ENCODE peak calls at places on chromosomes 13 and 19, in nine cellular contexts. One of them, this sample, is unnamed.
A peak's percentile ranks its signal among the peaks of the same experiment; 100 is the strongest.

GRCh38 chr13:36059366-36059765 is 71.8 kb downstream of the DCLK1 start:
- DNase-seq in IMR-90: no peak
- DNase-seq in Peyer's patch: no peak
- DNase-seq in uterus: no peak
- DNase-seq in body of pancreas: no peak
- DNase-seq in A549: no peak
- DNase-seq in prostate gland: no peak
- DNase-seq in breast epithelium: no peak
- DNase-seq in sigmoid colon: peak; percentile 68
- DNase-seq in this sample: no peak

GRCh38 chr13:30906411-30906990 is 430 bp downstream of the MEDAG start:
- DNase-seq in Peyer's patch: no peak
- DNase-seq in sigmoid colon: no peak
- DNase-seq in IMR-90: no peak
- DNase-seq in prostate gland: no peak
- DNase-seq in A549: no peak
- DNase-seq in breast epithelium: no peak
- DNase-seq in body of pancreas: no peak
- DNase-seq in uterus: peak; percentile 33
- DNase-seq in this sample: no peak

GRCh38 chr13:26991508-26992181 is 180.0 kb downstream of the USP12 start:
- DNase-seq in IMR-90: peak; percentile 27
- DNase-seq in sigmoid colon: peak; percentile 72
- DNase-seq in breast epithelium: no peak
- DNase-seq in body of pancreas: peak; percentile 63
- DNase-seq in uterus: no peak
- DNase-seq in A549: no peak
- DNase-seq in Peyer's patch: no peak
- DNase-seq in prostate gland: no peak
- DNase-seq in this sample: no peak

GRCh38 chr19:43643326-43643725 is 3.7 kb upstream of the CADM4 start:
- DNase-seq in prostate gland: no peak
- DNase-seq in A549: no peak
- DNase-seq in body of pancreas: no peak
- DNase-seq in IMR-90: no peak
- DNase-seq in uterus: no peak
- DNase-seq in sigmoid colon: no peak
- DNase-seq in breast epithelium: no peak
- DNase-seq in Peyer's patch: no peak
- DNase-seq in this sample: no peak

GRCh38 chr19:6952956-6953355 is 65.6 kb downstream of the ADGRE1 start:
- DNase-seq in prostate gland: no peak
- DNase-seq in sigmoid colon: no peak
- DNase-seq in uterus: no peak
- DNase-seq in IMR-90: no peak
- DNase-seq in A549: no peak
- DNase-seq in Peyer's patch: no peak
- DNase-seq in breast epithelium: no peak
- DNase-seq in body of pancreas: no peak
- DNase-seq in this sample: no peak

GRCh38 chr13:40096357-40096911 is 441.0 kb downstream of the COG6 start:
- DNase-seq in breast epithelium: no peak
- DNase-seq in IMR-90: no peak
- DNase-seq in A549: no peak
- DNase-seq in Peyer's patch: peak; percentile 61
- DNase-seq in sigmoid colon: no peak
- DNase-seq in prostate gland: no peak
- DNase-seq in uterus: no peak
- DNase-seq in body of pancreas: no peak
- DNase-seq in this sample: no peak

GRCh38 chr19:30085394-30085793 is 143.4 kb downstream of the URI1 start:
- DNase-seq in A549: no peak
- DNase-seq in IMR-90: no peak
- DNase-seq in prostate gland: no peak
- DNase-seq in uterus: no peak
- DNase-seq in sigmoid colon: no peak
- DNase-seq in breast epithelium: no peak
- DNase-seq in body of pancreas: peak; percentile 33
- DNase-seq in Peyer's patch: no peak
- DNase-seq in this sample: no peak

GRCh38 chr13:74056829-74057564 is 77.2 kb downstream of the KLF12 start:
- DNase-seq in A549: no peak
- DNase-seq in prostate gland: no peak
- DNase-seq in IMR-90: no peak
- DNase-seq in body of pancreas: no peak
- DNase-seq in uterus: peak; percentile 20
- DNase-seq in sigmoid colon: no peak
- DNase-seq in breast epithelium: no peak
- DNase-seq in Peyer's patch: no peak
- DNase-seq in this sample: no peak

GRCh38 chr19:13117772-13118423 is at the start of gene NACC1:
- DNase-seq in prostate gland: peak; percentile 85
- DNase-seq in IMR-90: peak; percentile 82
- DNase-seq in uterus: peak; percentile 91
- DNase-seq in body of pancreas: peak; percentile 89
- DNase-seq in sigmoid colon: peak; percentile 93
- DNase-seq in breast epithelium: peak; percentile 84
- DNase-seq in A549: peak; percentile 86
- DNase-seq in Peyer's patch: peak; percentile 94
- DNase-seq in this sample: peak; percentile 91

GRCh38 chr13:48816696-48817095 is 159.0 kb upstream of the FNDC3A start:
- DNase-seq in sigmoid colon: no peak
- DNase-seq in A549: no peak
- DNase-seq in body of pancreas: no peak
- DNase-seq in prostate gland: no peak
- DNase-seq in uterus: no peak
- DNase-seq in Peyer's patch: no peak
- DNase-seq in breast epithelium: no peak
- DNase-seq in IMR-90: peak; percentile 31
- DNase-seq in this sample: no peak

GRCh38 chr19:13043285-13043684 is 48.0 kb downstream of the NFIX start:
- DNase-seq in uterus: no peak
- DNase-seq in sigmoid colon: no peak
- DNase-seq in prostate gland: no peak
- DNase-seq in breast epithelium: no peak
- DNase-seq in body of pancreas: no peak
- DNase-seq in IMR-90: no peak
- DNase-seq in A549: no peak
- DNase-seq in Peyer's patch: no peak
- DNase-seq in this sample: no peak

GRCh38 chr19:44607049-44607448 is 6.3 kb upstream of the IGSF23 start:
- DNase-seq in uterus: no peak
- DNase-seq in A549: no peak
- DNase-seq in sigmoid colon: no peak
- DNase-seq in prostate gland: no peak
- DNase-seq in breast epithelium: no peak
- DNase-seq in IMR-90: peak; percentile 62
- DNase-seq in Peyer's patch: no peak
- DNase-seq in body of pancreas: no peak
- DNase-seq in this sample: no peak

GRCh38 chr19:8457209-8457608 is 12.4 kb downstream of the HNRNPM start:
- DNase-seq in body of pancreas: no peak
- DNase-seq in uterus: no peak
- DNase-seq in IMR-90: no peak
- DNase-seq in sigmoid colon: peak; percentile 6
- DNase-seq in prostate gland: no peak
- DNase-seq in A549: no peak
- DNase-seq in Peyer's patch: no peak
- DNase-seq in breast epithelium: no peak
- DNase-seq in this sample: no peak

GRCh38 chr19:8457802-8458201 is 13.0 kb downstream of the HNRNPM start:
- DNase-seq in breast epithelium: no peak
- DNase-seq in uterus: no peak
- DNase-seq in body of pancreas: no peak
- DNase-seq in A549: no peak
- DNase-seq in IMR-90: no peak
- DNase-seq in sigmoid colon: no peak
- DNase-seq in prostate gland: no peak
- DNase-seq in Peyer's patch: no peak
- DNase-seq in this sample: no peak

GRCh38 chr19:8454218-8454617 is 9.4 kb downstream of the HNRNPM start:
- DNase-seq in IMR-90: no peak
- DNase-seq in uterus: no peak
- DNase-seq in Peyer's patch: no peak
- DNase-seq in sigmoid colon: no peak
- DNase-seq in body of pancreas: no peak
- DNase-seq in prostate gland: no peak
- DNase-seq in breast epithelium: no peak
- DNase-seq in A549: no peak
- DNase-seq in this sample: no peak

GRCh38 chr19:8455018-8455417 is 10.2 kb downstream of the HNRNPM start:
- DNase-seq in breast epithelium: no peak
- DNase-seq in A549: no peak
- DNase-seq in prostate gland: no peak
- DNase-seq in body of pancreas: no peak
- DNase-seq in IMR-90: no peak
- DNase-seq in Peyer's patch: no peak
- DNase-seq in sigmoid colon: peak; percentile 0
- DNase-seq in uterus: no peak
- DNase-seq in this sample: no peak

DNA sequence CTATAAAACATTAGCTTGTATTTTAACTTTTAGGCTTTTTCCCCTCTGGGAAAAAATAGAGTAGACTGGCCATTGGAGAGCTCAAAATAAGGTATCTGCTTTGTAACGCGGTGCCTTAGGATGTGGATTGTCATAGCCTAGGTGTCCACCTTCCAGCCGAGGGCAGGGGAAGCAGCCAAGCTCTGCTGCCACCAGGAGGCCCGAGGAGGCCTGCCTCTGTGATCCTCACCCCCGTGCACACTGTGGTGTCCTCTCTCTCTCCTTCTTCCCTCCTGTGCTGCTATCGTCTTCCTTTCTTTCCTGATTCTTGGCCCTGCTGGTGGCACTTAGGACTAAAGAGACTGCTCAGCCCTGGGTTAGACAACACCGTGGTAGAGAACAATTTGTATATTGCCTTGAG is 11.3 kb downstream of the HNRNPM start:
- DNase-seq in IMR-90: no peak
- DNase-seq in A549: peak; percentile 22
- DNase-seq in uterus: no peak
- DNase-seq in Peyer's patch: no peak
- DNase-seq in prostate gland: no peak
- DNase-seq in sigmoid colon: peak; percentile 59
- DNase-seq in body of pancreas: no peak
- DNase-seq in breast epithelium: no peak
- DNase-seq in this sample: no peak
- TF ChIP-seq CTCF in IMR-90: no peak
- TF ChIP-seq CTCF in A549: no peak
- TF ChIP-seq CTCF in uterus: no peak
- TF ChIP-seq CTCF in Peyer's patch: no peak
- TF ChIP-seq CTCF in prostate gland: no peak
- TF ChIP-seq CTCF in sigmoid colon: no peak
- TF ChIP-seq CTCF in body of pancreas: no peak
- TF ChIP-seq CTCF in breast epithelium: no peak
- TF ChIP-seq CTCF in this sample: no peak

GRCh38 chr19:11887247-11887617 is 350 bp upstream of the ZNF69 start:
- DNase-seq in prostate gland: no peak
- DNase-seq in breast epithelium: no peak
- DNase-seq in sigmoid colon: no peak
- DNase-seq in body of pancreas: no peak
- DNase-seq in A549: no peak
- DNase-seq in uterus: no peak
- DNase-seq in IMR-90: no peak
- DNase-seq in Peyer's patch: no peak
- DNase-seq in this sample: no peak
- H3K4me3 ChIP-seq in prostate gland: peak overlapping the region; percentile 57
- H3K4me3 ChIP-seq in breast epithelium: peak overlapping the region; percentile 81
- H3K4me3 ChIP-seq in sigmoid colon: peak overlapping the region; percentile 70
- H3K4me3 ChIP-seq in body of pancreas: no peak overlapping the region
- H3K4me3 ChIP-seq in A549: no peak overlapping the region
- H3K4me3 ChIP-seq in uterus: peak overlapping the region; percentile 62
- H3K4me3 ChIP-seq in IMR-90: peak overlapping the region; percentile 90
- H3K4me3 ChIP-seq in Peyer's patch: peak overlapping the region; percentile 59
- H3K4me3 ChIP-seq in this sample: peak overlapping the region; percentile 55

GRCh38 chr19:3573858-3574637 is 1.3 kb downstream of the HMG20B start:
- DNase-seq in uterus: peak; percentile 71
- DNase-seq in body of pancreas: peak; percentile 81
- DNase-seq in breast epithelium: peak; percentile 81
- DNase-seq in IMR-90: peak; percentile 93
- DNase-seq in Peyer's patch: peak; percentile 95
- DNase-seq in prostate gland: peak; percentile 94
- DNase-seq in A549: peak; percentile 45
- DNase-seq in sigmoid colon: peak; percentile 89
- DNase-seq in this sample: peak; percentile 96

GRCh38 chr19:3575260-3575741 is 2.6 kb downstream of the HMG20B start:
- DNase-seq in uterus: no peak
- DNase-seq in A549: no peak
- DNase-seq in body of pancreas: no peak
- DNase-seq in prostate gland: no peak
- DNase-seq in Peyer's patch: no peak
- DNase-seq in sigmoid colon: no peak
- DNase-seq in IMR-90: peak; percentile 16
- DNase-seq in breast epithelium: no peak
- DNase-seq in this sample: no peak

GRCh38 chr19:3572855-3573161 is at the start of gene HMG20B:
- DNase-seq in A549: no peak
- DNase-seq in prostate gland: no peak
- DNase-seq in breast epithelium: no peak
- DNase-seq in Peyer's patch: no peak
- DNase-seq in IMR-90: no peak
- DNase-seq in body of pancreas: no peak
- DNase-seq in sigmoid colon: no peak
- DNase-seq in uterus: no peak
- DNase-seq in this sample: no peak

GRCh38 chr19:3572132-3572854 is 451 bp upstream of the HMG20B start:
- DNase-seq in body of pancreas: peak; percentile 99
- DNase-seq in Peyer's patch: peak; percentile 100
- DNase-seq in sigmoid colon: peak; percentile 100
- DNase-seq in IMR-90: peak; percentile 99
- DNase-seq in A549: peak; percentile 81
- DNase-seq in prostate gland: peak; percentile 100
- DNase-seq in uterus: peak; percentile 100
- DNase-seq in breast epithelium: peak; percentile 100
- DNase-seq in this sample: peak; percentile 100

GRCh38 chr19:3573162-3573857 is 566 bp downstream of the HMG20B start:
- DNase-seq in sigmoid colon: peak; percentile 74
- DNase-seq in A549: no peak
- DNase-seq in prostate gland: no peak
- DNase-seq in Peyer's patch: no peak
- DNase-seq in IMR-90: no peak
- DNase-seq in body of pancreas: no peak
- DNase-seq in breast epithelium: no peak
- DNase-seq in uterus: no peak
- DNase-seq in this sample: no peak
- TF ChIP-seq POLR2A in sigmoid colon: no peak
- TF ChIP-seq POLR2A in A549: no peak
- TF ChIP-seq POLR2A in prostate gland: peak; percentile 24
- TF ChIP-seq POLR2A in Peyer's patch: no peak
- TF ChIP-seq POLR2A in IMR-90: no peak
- TF ChIP-seq POLR2A in body of pancreas: no peak
- TF ChIP-seq POLR2A in breast epithelium: peak; percentile 6
- TF ChIP-seq POLR2A in uterus: no peak
- TF ChIP-seq POLR2A in this sample: no peak

DNA sequence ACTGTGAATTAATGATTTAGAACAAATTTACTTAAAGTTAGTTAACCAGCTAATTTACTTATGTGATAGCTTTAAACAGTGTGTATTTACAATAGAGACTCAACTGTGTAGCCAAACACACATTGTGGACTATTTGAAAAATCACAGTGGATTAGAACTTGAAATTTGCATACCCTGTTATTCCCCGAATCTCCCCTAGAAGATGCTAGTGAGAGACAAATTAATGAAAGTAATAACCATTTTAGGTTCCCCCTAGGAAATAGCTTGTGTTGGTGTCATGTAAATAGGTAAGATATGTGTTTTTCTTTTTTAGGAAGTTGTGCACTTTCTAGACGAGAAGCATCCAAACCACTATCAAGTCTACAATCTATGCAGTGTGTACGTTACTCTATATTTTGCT is 98.5 kb downstream of the C1QTNF9 start:
- DNase-seq in prostate gland: no peak
- DNase-seq in sigmoid colon: no peak
- DNase-seq in Peyer's patch: no peak
- DNase-seq in IMR-90: no peak
- DNase-seq in breast epithelium: no peak
- DNase-seq in body of pancreas: no peak
- DNase-seq in uterus: no peak
- DNase-seq in A549: no peak
- DNase-seq in this sample: no peak
- TF ChIP-seq CTCF in prostate gland: no peak
- TF ChIP-seq CTCF in sigmoid colon: no peak
- TF ChIP-seq CTCF in Peyer's patch: no peak
- TF ChIP-seq CTCF in IMR-90: no peak
- TF ChIP-seq CTCF in breast epithelium: no peak
- TF ChIP-seq CTCF in body of pancreas: no peak
- TF ChIP-seq CTCF in uterus: no peak
- TF ChIP-seq CTCF in A549: no peak
- TF ChIP-seq CTCF in this sample: no peak